ENCODE peak calls at places on chromosome 22, in six cellular contexts. X is IMR-90, K is endothelial cell of umbilical vein, S is H54, M is spleen, B is uterus. J is an unnamed sample.

GRCh38 chr22:23403152-23403719 is 176.9 kb downstream of the IGLL1 start:
- DNase-seq in X (no peak), K (no peak), S (no peak), M (peak), B (no peak), J (no peak)

GRCh38 chr22:44090571-44090905 is 66.4 kb downstream of the PARVB start:
- DNase-seq in X (no peak), K (no peak), S (no peak), M (no peak), B (no peak), J (peak)

GRCh38 chr22:36470162-36470993 is 11.1 kb downstream of the TXN2 start:
- DNase-seq in X (peak), K (peak), S (no peak), M (peak), B (peak), J (peak)

GRCh38 chr22:29080061-29080975 is 7.5 kb downstream of the KREMEN1 start:
- DNase-seq in X (no peak), K (no peak), S (no peak), M (no peak), B (no peak), J (no peak)

GRCh38 chr22:27801197-27801615 is 350 bp downstream of the MN1 start:
- DNase-seq in X (peak), K (peak), S (peak), M (no peak), B (no peak), J (no peak)

GRCh38 chr22:27676545-27677188 is 124.9 kb downstream of the MN1 start:
- DNase-seq in X (no peak), K (no peak), S (no peak), M (no peak), B (no peak), J (no peak)

GRCh38 chr22:31680764-31681624 is 19.0 kb upstream of the PISD start:
- DNase-seq in X (peak), K (no peak), S (no peak), M (no peak), B (no peak), J (no peak)

GRCh38 chr22:17754233-17754925 is 19.9 kb downstream of the BID start:
- DNase-seq in X (no peak), K (no peak), S (no peak), M (peak), B (no peak), J (no peak)

GRCh38 chr22:47061226-47061625 is 298.8 kb downstream of the TBC1D22A start:
- DNase-seq in X (no peak), K (no peak), S (no peak), M (peak), B (no peak), J (peak)

GRCh38 chr22:49566141-49566541 is 261.5 kb downstream of the BRD1 start:
- DNase-seq in X (no peak), K (no peak), S (no peak), M (peak), B (no peak), J (peak)

GRCh38 chr22:17712441-17712840 is 61.8 kb downstream of the BID start:
- DNase-seq in X (peak), K (peak), S (no peak), M (no peak), B (no peak), J (no peak)

GRCh38 chr22:46053563-46054090 is 76.7 kb upstream of the WNT7B start:
- DNase-seq in X (peak), K (peak), S (no peak), M (peak), B (peak), J (peak)
- TF ChIP-seq POLR2A in X (no peak), K (no peak), S (peak), M (no peak), B (no peak), J (no peak)

GRCh38 chr22:21968452-21969129 is 14.0 kb downstream of the TOP3B start:
- DNase-seq in X (no peak), K (no peak), S (no peak), M (no peak), B (no peak), J (no peak)

GRCh38 chr22:21967693-21968271 is 14.8 kb downstream of the TOP3B start:
- DNase-seq in X (no peak), K (no peak), S (no peak), M (no peak), B (no peak), J (no peak)

GRCh38 chr22:21965762-21966288 is 13.2 kb upstream of the PPM1F start:
- DNase-seq in X (no peak), K (no peak), S (no peak), M (no peak), B (no peak), J (no peak)

GRCh38 chr22:21964918-21965484 is 12.4 kb upstream of the PPM1F start:
- DNase-seq in X (no peak), K (no peak), S (no peak), M (no peak), B (no peak), J (no peak)

DNA sequence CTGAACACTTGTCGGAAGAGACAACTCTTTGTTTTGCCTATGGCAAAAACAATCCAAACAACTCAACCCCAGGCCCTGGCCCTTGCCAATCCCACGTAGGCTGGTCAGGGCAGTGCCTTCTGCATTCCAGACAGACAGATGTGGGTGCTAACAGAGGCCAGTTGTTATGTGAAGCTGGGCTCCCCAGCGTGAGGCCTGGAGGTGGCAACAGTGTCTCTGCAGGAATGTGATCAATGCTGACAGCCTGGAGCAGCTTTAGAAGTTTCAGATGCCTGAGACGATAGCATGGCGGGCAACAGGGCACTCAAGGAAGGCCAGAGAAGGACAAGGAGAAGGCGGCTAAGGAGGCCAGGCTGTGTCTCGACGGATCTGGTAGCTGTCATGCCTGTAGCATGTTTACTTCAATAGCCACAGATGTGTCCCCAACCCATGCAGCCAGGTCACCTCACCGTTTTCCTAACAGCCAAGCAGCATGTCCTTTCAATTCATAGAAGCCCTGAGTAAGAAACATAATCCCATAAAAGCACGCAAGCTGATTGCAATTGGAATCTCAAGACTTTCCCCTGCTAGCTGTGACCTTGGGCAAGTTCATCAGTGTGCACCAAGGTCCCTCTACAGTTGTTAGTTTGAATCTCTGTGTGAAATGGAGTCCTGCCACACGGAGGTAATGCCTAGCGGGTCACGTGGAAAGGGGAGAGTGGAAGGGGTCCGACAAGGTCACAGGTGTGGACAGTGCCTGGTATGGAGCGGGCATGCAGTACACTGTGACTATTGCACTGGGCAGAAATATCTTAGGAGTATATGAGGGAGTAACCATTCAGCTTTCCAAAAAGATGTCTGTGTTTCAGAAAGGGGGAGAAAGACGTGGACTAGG is 14.2 kb upstream of the PPM1F start:
- DNase-seq in X (no peak), K (no peak), S (no peak), M (no peak), B (no peak), J (no peak)
- TF ChIP-seq POLR2A in X (no peak), K (no peak), S (no peak), M (no peak), B (no peak), J (no peak)

GRCh38 chr22:30574095-30574981 is at the start of gene GAL3ST1:
- DNase-seq in X (no peak), K (no peak), S (no peak), M (no peak), B (no peak), J (peak)

GRCh38 chr22:30572840-30573593 is 1.4 kb downstream of the GAL3ST1 start:
- DNase-seq in X (no peak), K (no peak), S (no peak), M (no peak), B (no peak), J (no peak)

GRCh38 chr22:30575859-30576258 is 1.4 kb upstream of the GAL3ST1 start:
- DNase-seq in X (no peak), K (no peak), S (no peak), M (no peak), B (no peak), J (no peak)

GRCh38 chr22:30573594-30574094 is 821 bp downstream of the GAL3ST1 start:
- DNase-seq in X (no peak), K (no peak), S (no peak), M (no peak), B (no peak), J (no peak)

DNA sequence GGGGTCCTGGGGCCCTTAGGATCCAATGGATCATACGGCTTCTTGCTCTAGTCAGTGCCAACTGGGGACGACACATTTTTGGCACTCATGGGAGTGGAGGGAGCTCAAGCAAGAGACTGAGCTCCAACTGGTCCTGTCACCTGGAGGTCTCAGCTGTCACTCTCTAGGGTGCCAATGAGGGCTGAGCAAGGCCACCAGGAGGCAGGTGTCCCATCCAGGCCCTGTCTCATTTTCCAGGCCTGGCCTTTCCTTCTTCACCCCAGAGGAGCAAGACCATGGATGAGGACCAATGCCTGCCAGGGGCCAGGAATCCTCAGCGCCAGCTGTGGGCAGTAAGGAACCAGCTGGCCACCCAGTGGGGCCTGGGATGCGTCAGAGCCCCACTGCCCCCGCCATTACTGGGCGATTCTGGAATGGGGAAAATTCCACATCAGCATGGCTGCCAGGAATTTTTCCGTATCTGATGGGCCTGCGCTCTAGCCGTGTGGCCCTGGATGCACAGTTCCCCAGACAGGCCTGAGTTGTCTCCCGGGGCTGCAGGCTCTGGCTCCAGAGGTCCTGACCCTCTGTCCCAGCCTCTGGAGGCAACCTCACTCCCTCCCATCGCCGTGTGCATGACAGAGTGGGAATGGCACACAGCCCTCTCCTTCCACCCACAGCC is 676 bp upstream of the GAL3ST1 start:
- DNase-seq in X (peak), K (no peak), S (no peak), M (no peak), B (peak), J (no peak)
- TF ChIP-seq POLR2A in X (no peak), K (no peak), S (no peak), M (no peak), B (no peak), J (no peak)

DNA sequence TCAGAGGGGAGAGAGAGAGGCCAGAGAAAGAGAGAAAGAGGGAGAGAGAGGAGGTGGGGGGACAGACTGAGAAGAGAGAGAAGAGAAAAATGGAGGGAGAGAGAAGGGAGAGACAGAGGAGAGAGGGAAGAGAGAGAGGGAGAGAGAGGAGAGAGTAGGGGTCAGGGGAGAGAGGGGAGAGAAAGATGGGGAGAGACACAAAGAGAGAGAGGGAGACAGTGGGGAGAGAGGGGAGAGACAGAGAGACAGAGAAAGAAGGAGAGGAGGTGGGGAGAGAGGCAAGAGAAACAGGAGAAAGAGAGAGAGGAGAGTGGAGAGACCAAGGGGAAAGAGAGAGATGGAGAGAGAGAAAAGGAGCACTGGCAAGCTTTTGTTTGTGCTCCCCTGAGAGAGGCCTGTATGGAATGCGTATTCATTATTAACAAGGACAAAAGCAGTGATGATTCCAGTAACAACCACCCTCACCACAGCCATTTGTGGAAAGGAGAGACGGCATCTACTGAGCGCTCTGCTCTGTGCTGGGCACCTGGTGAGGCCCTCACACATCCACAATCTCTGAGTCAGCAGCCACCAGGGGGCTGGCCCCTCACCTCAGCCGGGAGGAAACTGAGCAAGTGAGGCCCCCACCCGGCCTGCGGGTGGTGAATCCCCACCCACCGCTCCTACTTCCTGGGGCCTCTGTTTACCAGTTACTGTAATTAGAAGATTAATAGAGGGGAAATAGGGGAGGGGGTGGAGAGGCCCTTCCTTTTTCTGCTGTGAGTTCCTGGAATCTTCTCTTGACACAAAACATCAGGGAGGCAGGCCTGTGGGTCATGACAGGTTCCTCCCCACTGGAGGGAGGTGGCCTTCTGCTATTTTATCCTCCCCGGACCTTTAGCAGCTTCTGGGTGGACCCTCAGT is 14.7 kb upstream of the MIAT start:
- DNase-seq in X (no peak), K (no peak), S (no peak), M (peak), B (no peak), J (peak)
- TF ChIP-seq POLR2A in X (no peak), K (no peak), S (no peak), M (no peak), B (no peak), J (no peak)

DNA sequence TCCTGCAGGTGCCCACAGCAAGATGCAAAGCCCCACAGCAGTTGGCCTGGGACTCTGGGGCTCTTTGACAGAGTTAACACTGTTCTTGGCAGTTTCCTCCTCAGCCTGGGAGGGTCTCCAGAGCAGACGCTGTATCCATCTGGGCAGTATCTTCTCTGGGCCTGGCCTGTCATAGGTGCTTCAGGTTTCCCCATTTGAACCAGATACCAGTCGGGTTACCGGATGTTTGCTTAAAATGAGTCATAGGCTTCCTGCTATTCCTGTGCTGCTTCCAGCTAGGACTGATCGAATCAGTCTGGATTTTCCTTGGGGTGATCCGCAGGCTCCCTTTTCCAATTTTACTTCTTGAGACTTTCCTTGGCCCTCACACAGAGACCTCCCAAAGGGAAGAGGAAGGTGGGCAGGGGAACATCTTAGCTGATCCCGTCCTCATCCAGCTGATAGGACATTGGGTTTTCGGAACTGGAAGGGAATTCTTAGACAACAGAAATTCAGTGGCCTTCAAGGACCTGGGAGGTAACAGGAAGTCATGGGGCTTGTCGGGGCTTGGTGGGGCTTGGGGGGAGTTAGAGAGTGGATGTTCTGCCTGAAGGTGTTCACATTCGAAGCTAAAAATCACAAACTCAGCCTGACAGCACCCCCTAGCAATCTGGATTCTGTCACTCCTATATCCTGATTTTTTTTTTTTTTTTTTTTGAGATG is 2.4 kb upstream of the RANGAP1 start:
- DNase-seq in X (peak), K (peak), S (no peak), M (no peak), B (no peak), J (no peak)
- TF ChIP-seq POLR2A in X (no peak), K (no peak), S (no peak), M (no peak), B (no peak), J (peak)